ENCODE peak calls at places on chromosomes 16 and 17, in eight cellular contexts. H, F, X, P, C, D, G and A are unnamed samples.

GRCh38 chr17:66115246-66115645 is 76.7 kb downstream of the CEP112 start:
- DNase-seq in H (no peak), G (no peak), P (no peak), F (no peak), C (peak), X (no peak), D (no peak), A (no peak)

GRCh38 chr17:8444506-8444905 is 8.8 kb downstream of the NDEL1 start:
- DNase-seq in D (no peak), X (no peak), F (no peak), G (no peak), C (no peak), P (no peak), H (no peak), A (no peak)

GRCh38 chr16:23171234-23171948 is 11.2 kb upstream of the SCNN1G start:
- DNase-seq in F (no peak), C (peak), D (no peak), X (no peak), P (no peak), G (no peak), H (peak), A (no peak)

GRCh38 chr16:86888240-86889044 is 310.1 kb downstream of the FOXL1 start:
- DNase-seq in F (no peak), X (no peak), H (no peak), P (no peak), D (no peak), G (no peak), C (no peak), A (no peak)

GRCh38 chr16:89422527-89422904 is 67.8 kb downstream of the ANKRD11 start:
- DNase-seq in P (no peak), C (peak), X (no peak), G (no peak), H (peak), D (no peak), F (no peak), A (no peak)

GRCh38 chr16:87076950-87077749 is 240.0 kb downstream of the C16orf95 start:
- DNase-seq in X (no peak), P (no peak), C (peak), G (peak), F (peak), H (peak), D (no peak), A (peak)

GRCh38 chr16:12500771-12501170 is 302.9 kb downstream of the CPPED1 start:
- DNase-seq in H (peak), C (no peak), X (no peak), P (no peak), G (no peak), D (no peak), F (no peak), A (peak)

GRCh38 chr16:24070851-24071250 is 185.3 kb upstream of the CACNG3 start:
- DNase-seq in P (no peak), G (peak), C (peak), H (peak), F (peak), D (no peak), X (peak), A (peak)

GRCh38 chr16:73692861-73693260 is 603.8 kb upstream of the PSMD7 start:
- DNase-seq in C (no peak), P (no peak), X (no peak), D (no peak), G (no peak), H (no peak), F (no peak), A (no peak)

GRCh38 chr17:35875439-35876139 is 4.6 kb downstream of the CCL5 start:
- DNase-seq in C (no peak), D (no peak), H (peak), F (no peak), X (no peak), G (no peak), P (no peak), A (no peak)